ENCODE peak calls at places on chromosomes 7 and 10, in six cellular contexts. One of them, this sample, is unnamed.

GRCh38 chr7:121126801-121127534 is 138.5 kb downstream of the CPED1 start:
- DNase-seq in anterior cingulate cortex: no peak
- DNase-seq in HFFc6: no peak
- DNase-seq in hepatic stellate cell: no peak
- DNase-seq in activated naive CD4-positive, alpha-beta T cell treated with Interleukin-2 at 50 U/mL for 16 hours: no peak
- DNase-seq in occipital lobe: no peak
- DNase-seq in this sample: no peak

GRCh38 chr10:96856317-96856716 is 24.2 kb downstream of the LCOR start:
- DNase-seq in anterior cingulate cortex: no peak
- DNase-seq in HFFc6: no peak
- DNase-seq in hepatic stellate cell: no peak
- DNase-seq in activated naive CD4-positive, alpha-beta T cell treated with Interleukin-2 at 50 U/mL for 16 hours: no peak
- DNase-seq in occipital lobe: no peak
- DNase-seq in this sample: no peak

GRCh38 chr7:80249619-80250305 is 115.1 kb downstream of the GNAI1 start:
- DNase-seq in anterior cingulate cortex: no peak
- DNase-seq in HFFc6: peak; percentile 38
- DNase-seq in hepatic stellate cell: no peak
- DNase-seq in activated naive CD4-positive, alpha-beta T cell treated with Interleukin-2 at 50 U/mL for 16 hours: no peak
- DNase-seq in occipital lobe: no peak
- DNase-seq in this sample: no peak

GRCh38 chr7:5406957-5407930 is 16.4 kb downstream of the TNRC18 start:
- DNase-seq in anterior cingulate cortex: no peak
- DNase-seq in HFFc6: no peak
- DNase-seq in hepatic stellate cell: no peak
- DNase-seq in activated naive CD4-positive, alpha-beta T cell treated with Interleukin-2 at 50 U/mL for 16 hours: no peak
- DNase-seq in occipital lobe: no peak
- DNase-seq in this sample: no peak

GRCh38 chr7:79880312-79880711 is 254.3 kb upstream of the GNAI1 start:
- DNase-seq in anterior cingulate cortex: no peak
- DNase-seq in HFFc6: no peak
- DNase-seq in hepatic stellate cell: no peak
- DNase-seq in activated naive CD4-positive, alpha-beta T cell treated with Interleukin-2 at 50 U/mL for 16 hours: no peak
- DNase-seq in occipital lobe: no peak
- DNase-seq in this sample: no peak

GRCh38 chr7:87926581-87927461 is 7.2 kb upstream of the ADAM22 start:
- DNase-seq in anterior cingulate cortex: no peak
- DNase-seq in HFFc6: no peak
- DNase-seq in hepatic stellate cell: no peak
- DNase-seq in activated naive CD4-positive, alpha-beta T cell treated with Interleukin-2 at 50 U/mL for 16 hours: no peak
- DNase-seq in occipital lobe: no peak
- DNase-seq in this sample: peak; percentile 47

GRCh38 chr7:80520199-80520598 is 8.3 kb upstream of the GNAT3 start:
- DNase-seq in anterior cingulate cortex: no peak
- DNase-seq in HFFc6: no peak
- DNase-seq in hepatic stellate cell: no peak
- DNase-seq in activated naive CD4-positive, alpha-beta T cell treated with Interleukin-2 at 50 U/mL for 16 hours: no peak
- DNase-seq in occipital lobe: no peak
- DNase-seq in this sample: no peak

GRCh38 chr10:58755688-58756087 is 243.0 kb downstream of the BICC1 start:
- DNase-seq in anterior cingulate cortex: no peak
- DNase-seq in HFFc6: peak; percentile 66
- DNase-seq in hepatic stellate cell: no peak
- DNase-seq in activated naive CD4-positive, alpha-beta T cell treated with Interleukin-2 at 50 U/mL for 16 hours: no peak
- DNase-seq in occipital lobe: no peak
- DNase-seq in this sample: peak; percentile 24

GRCh38 chr7:20329389-20330175 is 1.1 kb upstream of the ITGB8 start:
- DNase-seq in anterior cingulate cortex: peak; percentile 68
- DNase-seq in HFFc6: peak; percentile 39
- DNase-seq in hepatic stellate cell: peak; percentile 54
- DNase-seq in activated naive CD4-positive, alpha-beta T cell treated with Interleukin-2 at 50 U/mL for 16 hours: no peak
- DNase-seq in occipital lobe: peak; percentile 75
- DNase-seq in this sample: peak; percentile 87

GRCh38 chr7:155358066-155358947 is 60.6 kb downstream of the INSIG1 start:
- DNase-seq in anterior cingulate cortex: no peak
- DNase-seq in HFFc6: no peak
- DNase-seq in hepatic stellate cell: no peak
- DNase-seq in activated naive CD4-positive, alpha-beta T cell treated with Interleukin-2 at 50 U/mL for 16 hours: no peak
- DNase-seq in occipital lobe: no peak
- DNase-seq in this sample: no peak

GRCh38 chr7:78198756-78199155 is 400.2 kb downstream of the PHTF2 start:
- DNase-seq in anterior cingulate cortex: no peak
- DNase-seq in HFFc6: peak; percentile 66
- DNase-seq in hepatic stellate cell: peak; percentile 15
- DNase-seq in activated naive CD4-positive, alpha-beta T cell treated with Interleukin-2 at 50 U/mL for 16 hours: no peak
- DNase-seq in occipital lobe: no peak
- DNase-seq in this sample: no peak

GRCh38 chr7:17699696-17700095 is 240.6 kb downstream of the SNX13 start:
- DNase-seq in anterior cingulate cortex: no peak
- DNase-seq in HFFc6: no peak
- DNase-seq in hepatic stellate cell: no peak
- DNase-seq in activated naive CD4-positive, alpha-beta T cell treated with Interleukin-2 at 50 U/mL for 16 hours: no peak
- DNase-seq in occipital lobe: no peak
- DNase-seq in this sample: no peak

GRCh38 chr10:63711361-63711760 is 190.2 kb downstream of the REEP3 start:
- DNase-seq in anterior cingulate cortex: no peak
- DNase-seq in HFFc6: no peak
- DNase-seq in hepatic stellate cell: no peak
- DNase-seq in activated naive CD4-positive, alpha-beta T cell treated with Interleukin-2 at 50 U/mL for 16 hours: no peak
- DNase-seq in occipital lobe: no peak
- DNase-seq in this sample: no peak

GRCh38 chr7:101882595-101883564 is 65.5 kb downstream of the CUX1 start:
- DNase-seq in anterior cingulate cortex: no peak
- DNase-seq in HFFc6: peak; percentile 100
- DNase-seq in hepatic stellate cell: peak; percentile 93
- DNase-seq in activated naive CD4-positive, alpha-beta T cell treated with Interleukin-2 at 50 U/mL for 16 hours: no peak
- DNase-seq in occipital lobe: peak; percentile 16
- DNase-seq in this sample: peak; percentile 92

GRCh38 chr7:80785961-80786360 is 132.9 kb downstream of the SEMA3C start:
- DNase-seq in anterior cingulate cortex: no peak
- DNase-seq in HFFc6: no peak
- DNase-seq in hepatic stellate cell: no peak
- DNase-seq in activated naive CD4-positive, alpha-beta T cell treated with Interleukin-2 at 50 U/mL for 16 hours: no peak
- DNase-seq in occipital lobe: no peak
- DNase-seq in this sample: no peak

GRCh38 chr7:24668922-24669635 is 88.2 kb downstream of the GSDME start:
- DNase-seq in anterior cingulate cortex: no peak
- DNase-seq in HFFc6: peak; percentile 47
- DNase-seq in hepatic stellate cell: no peak
- DNase-seq in activated naive CD4-positive, alpha-beta T cell treated with Interleukin-2 at 50 U/mL for 16 hours: no peak
- DNase-seq in occipital lobe: no peak
- DNase-seq in this sample: no peak

GRCh38 chr10:2968401-2968800 is 98.9 kb upstream of the PFKP start:
- DNase-seq in anterior cingulate cortex: no peak
- DNase-seq in HFFc6: peak; percentile 64
- DNase-seq in hepatic stellate cell: no peak
- DNase-seq in activated naive CD4-positive, alpha-beta T cell treated with Interleukin-2 at 50 U/mL for 16 hours: no peak
- DNase-seq in occipital lobe: no peak
- DNase-seq in this sample: no peak

GRCh38 chr10:12849351-12850181 is 151.9 kb downstream of the CCDC3 start:
- DNase-seq in anterior cingulate cortex: no peak
- DNase-seq in HFFc6: no peak
- DNase-seq in hepatic stellate cell: no peak
- DNase-seq in activated naive CD4-positive, alpha-beta T cell treated with Interleukin-2 at 50 U/mL for 16 hours: no peak
- DNase-seq in occipital lobe: no peak
- DNase-seq in this sample: no peak

GRCh38 chr10:130394832-130395231 is 258.6 kb downstream of the GLRX3 start:
- DNase-seq in anterior cingulate cortex: no peak
- DNase-seq in HFFc6: no peak
- DNase-seq in hepatic stellate cell: no peak
- DNase-seq in activated naive CD4-positive, alpha-beta T cell treated with Interleukin-2 at 50 U/mL for 16 hours: no peak
- DNase-seq in occipital lobe: no peak
- DNase-seq in this sample: no peak

GRCh38 chr10:30435068-30435422 is 1.1 kb downstream of the MAP3K8 start:
- DNase-seq in anterior cingulate cortex: no peak
- DNase-seq in HFFc6: peak; percentile 38
- DNase-seq in hepatic stellate cell: peak; percentile 21
- DNase-seq in activated naive CD4-positive, alpha-beta T cell treated with Interleukin-2 at 50 U/mL for 16 hours: peak; percentile 19
- DNase-seq in occipital lobe: no peak
- DNase-seq in this sample: no peak

GRCh38 chr10:108817572-108817971 is 1105.7 kb downstream of the XPNPEP1 start:
- DNase-seq in anterior cingulate cortex: no peak
- DNase-seq in HFFc6: no peak
- DNase-seq in hepatic stellate cell: no peak
- DNase-seq in activated naive CD4-positive, alpha-beta T cell treated with Interleukin-2 at 50 U/mL for 16 hours: no peak
- DNase-seq in occipital lobe: no peak
- DNase-seq in this sample: no peak

GRCh38 chr10:115026041-115026779 is 67.0 kb upstream of the ATRNL1 start:
- DNase-seq in anterior cingulate cortex: peak; percentile 24
- DNase-seq in HFFc6: no peak
- DNase-seq in hepatic stellate cell: no peak
- DNase-seq in activated naive CD4-positive, alpha-beta T cell treated with Interleukin-2 at 50 U/mL for 16 hours: no peak
- DNase-seq in occipital lobe: peak; percentile 37
- DNase-seq in this sample: no peak

GRCh38 chr10:127694580-127695193 is 42.3 kb upstream of the FOXI2 start:
- DNase-seq in anterior cingulate cortex: no peak
- DNase-seq in HFFc6: no peak
- DNase-seq in hepatic stellate cell: no peak
- DNase-seq in activated naive CD4-positive, alpha-beta T cell treated with Interleukin-2 at 50 U/mL for 16 hours: no peak
- DNase-seq in occipital lobe: no peak
- DNase-seq in this sample: peak; percentile 65

GRCh38 chr7:94028768-94029167 is 24.6 kb upstream of the BET1 start:
- DNase-seq in anterior cingulate cortex: no peak
- DNase-seq in HFFc6: peak; percentile 8
- DNase-seq in hepatic stellate cell: peak; percentile 9
- DNase-seq in activated naive CD4-positive, alpha-beta T cell treated with Interleukin-2 at 50 U/mL for 16 hours: no peak
- DNase-seq in occipital lobe: no peak
- DNase-seq in this sample: no peak

GRCh38 chr10:131812012-131812403 is 88.8 kb upstream of the PPP2R2D start:
- DNase-seq in anterior cingulate cortex: no peak
- DNase-seq in HFFc6: no peak
- DNase-seq in hepatic stellate cell: no peak
- DNase-seq in activated naive CD4-positive, alpha-beta T cell treated with Interleukin-2 at 50 U/mL for 16 hours: no peak
- DNase-seq in occipital lobe: no peak
- DNase-seq in this sample: no peak

GRCh38 chr10:93973748-93974445 is 19.8 kb upstream of the PLCE1 start:
- DNase-seq in anterior cingulate cortex: no peak
- DNase-seq in HFFc6: no peak
- DNase-seq in hepatic stellate cell: no peak
- DNase-seq in activated naive CD4-positive, alpha-beta T cell treated with Interleukin-2 at 50 U/mL for 16 hours: no peak
- DNase-seq in occipital lobe: no peak
- DNase-seq in this sample: no peak

GRCh38 chr7:289209-289755 is 688 bp upstream of the FOXL3 start:
- DNase-seq in anterior cingulate cortex: no peak
- DNase-seq in HFFc6: no peak
- DNase-seq in hepatic stellate cell: no peak
- DNase-seq in activated naive CD4-positive, alpha-beta T cell treated with Interleukin-2 at 50 U/mL for 16 hours: no peak
- DNase-seq in occipital lobe: no peak
- DNase-seq in this sample: no peak

GRCh38 chr7:130841416-130841815 is 107.4 kb upstream of the KLF14 start:
- DNase-seq in anterior cingulate cortex: no peak
- DNase-seq in HFFc6: no peak
- DNase-seq in hepatic stellate cell: no peak
- DNase-seq in activated naive CD4-positive, alpha-beta T cell treated with Interleukin-2 at 50 U/mL for 16 hours: no peak
- DNase-seq in occipital lobe: no peak
- DNase-seq in this sample: no peak

GRCh38 chr7:130208511-130208910 is 851 bp downstream of the SSMEM1 start:
- DNase-seq in anterior cingulate cortex: no peak
- DNase-seq in HFFc6: no peak
- DNase-seq in hepatic stellate cell: no peak
- DNase-seq in activated naive CD4-positive, alpha-beta T cell treated with Interleukin-2 at 50 U/mL for 16 hours: no peak
- DNase-seq in occipital lobe: no peak
- DNase-seq in this sample: no peak

GRCh38 chr7:142436601-142437000 is 178.7 kb upstream of the PRSS58 start:
- DNase-seq in anterior cingulate cortex: no peak
- DNase-seq in HFFc6: no peak
- DNase-seq in hepatic stellate cell: peak; percentile 19
- DNase-seq in activated naive CD4-positive, alpha-beta T cell treated with Interleukin-2 at 50 U/mL for 16 hours: no peak
- DNase-seq in occipital lobe: no peak
- DNase-seq in this sample: no peak

GRCh38 chr10:125762692-125763648 is 12.7 kb downstream of the MMP21 start:
- DNase-seq in anterior cingulate cortex: no peak
- DNase-seq in HFFc6: no peak
- DNase-seq in hepatic stellate cell: no peak
- DNase-seq in activated naive CD4-positive, alpha-beta T cell treated with Interleukin-2 at 50 U/mL for 16 hours: no peak
- DNase-seq in occipital lobe: no peak
- DNase-seq in this sample: no peak

GRCh38 chr10:44327461-44327860 is 57.4 kb downstream of the CXCL12 start:
- DNase-seq in anterior cingulate cortex: no peak
- DNase-seq in HFFc6: no peak
- DNase-seq in hepatic stellate cell: no peak
- DNase-seq in activated naive CD4-positive, alpha-beta T cell treated with Interleukin-2 at 50 U/mL for 16 hours: no peak
- DNase-seq in occipital lobe: no peak
- DNase-seq in this sample: no peak

GRCh38 chr10:35532141-35532540 is 73.0 kb upstream of the GJD4 start:
- DNase-seq in anterior cingulate cortex: no peak
- DNase-seq in HFFc6: no peak
- DNase-seq in hepatic stellate cell: no peak
- DNase-seq in activated naive CD4-positive, alpha-beta T cell treated with Interleukin-2 at 50 U/mL for 16 hours: no peak
- DNase-seq in occipital lobe: no peak
- DNase-seq in this sample: no peak

GRCh38 chr7:16708980-16709379 is 44.6 kb upstream of the TSPAN13 start:
- DNase-seq in anterior cingulate cortex: no peak
- DNase-seq in HFFc6: peak; percentile 98
- DNase-seq in hepatic stellate cell: peak; percentile 59
- DNase-seq in activated naive CD4-positive, alpha-beta T cell treated with Interleukin-2 at 50 U/mL for 16 hours: no peak
- DNase-seq in occipital lobe: no peak
- DNase-seq in this sample: no peak

GRCh38 chr10:30357806-30358205 is 8.7 kb upstream of the MTPAP start:
- DNase-seq in anterior cingulate cortex: no peak
- DNase-seq in HFFc6: no peak
- DNase-seq in hepatic stellate cell: no peak
- DNase-seq in activated naive CD4-positive, alpha-beta T cell treated with Interleukin-2 at 50 U/mL for 16 hours: no peak
- DNase-seq in occipital lobe: no peak
- DNase-seq in this sample: no peak

GRCh38 chr10:100370976-100371706 is 24.1 kb downstream of the SCD start:
- DNase-seq in anterior cingulate cortex: peak; percentile 74
- DNase-seq in HFFc6: peak; percentile 72
- DNase-seq in hepatic stellate cell: peak; percentile 73
- DNase-seq in activated naive CD4-positive, alpha-beta T cell treated with Interleukin-2 at 50 U/mL for 16 hours: peak; percentile 57
- DNase-seq in occipital lobe: peak; percentile 69
- DNase-seq in this sample: peak; percentile 78

GRCh38 chr7:92797284-92797683 is 39.1 kb downstream of the CDK6 start:
- DNase-seq in anterior cingulate cortex: no peak
- DNase-seq in HFFc6: peak; percentile 39
- DNase-seq in hepatic stellate cell: no peak
- DNase-seq in activated naive CD4-positive, alpha-beta T cell treated with Interleukin-2 at 50 U/mL for 16 hours: no peak
- DNase-seq in occipital lobe: no peak
- DNase-seq in this sample: no peak

GRCh38 chr10:128130051-128130450 is 3.8 kb upstream of the MKI67 start:
- DNase-seq in anterior cingulate cortex: no peak
- DNase-seq in HFFc6: no peak
- DNase-seq in hepatic stellate cell: no peak
- DNase-seq in activated naive CD4-positive, alpha-beta T cell treated with Interleukin-2 at 50 U/mL for 16 hours: no peak
- DNase-seq in occipital lobe: no peak
- DNase-seq in this sample: no peak

GRCh38 chr10:86285136-86285790 is 81.3 kb downstream of the GRID1 start:
- DNase-seq in anterior cingulate cortex: no peak
- DNase-seq in HFFc6: no peak
- DNase-seq in hepatic stellate cell: no peak
- DNase-seq in activated naive CD4-positive, alpha-beta T cell treated with Interleukin-2 at 50 U/mL for 16 hours: no peak
- DNase-seq in occipital lobe: no peak
- DNase-seq in this sample: no peak

This sample was measured in Caco-2.